ENCODE peak calls at places on chromosome 21, in eight cellular contexts. W is lower lobe of right lung; X is T47D; I is activated T-helper 1 cell treated with anti-CD3 and anti-CD28 coated beads, Interleukin-2, amount 50 U/mL, for 16 hours; S is AG20443; Q is AG08395; Z is T1000; L is HEK293T. M is an unnamed sample.

GRCh38 chr21:37230632-37231246 is 36.4 kb downstream of the VPS26C start:
- DNase-seq in X (no peak), I (no peak), L (no peak), S (no peak), W (no peak), Q (no peak), Z (no peak), M (no peak)

GRCh38 chr21:32819702-32820101 is 48.1 kb upstream of the PAXBP1 start:
- DNase-seq in I (no peak), X (no peak), Q (peak; percentile 91), S (peak; percentile 90), L (no peak), Z (no peak), W (no peak), M (no peak)

GRCh38 chr21:45294509-45295291 is 7.0 kb upstream of the POFUT2 start:
- DNase-seq in L (peak; percentile 69), Z (peak; percentile 82), I (no peak), W (peak; percentile 64), X (no peak), Q (peak; percentile 94), S (no peak), M (no peak)

GRCh38 chr21:44279621-44280260 is 5.9 kb upstream of the AIRE start:
- DNase-seq in Q (no peak), W (no peak), I (no peak), S (no peak), X (no peak), L (no peak), Z (no peak), M (no peak)

GRCh38 chr21:34810786-34811185 is 142.0 kb downstream of the CLIC6 start:
- DNase-seq in Q (no peak), W (no peak), S (no peak), X (no peak), I (no peak), L (no peak), Z (no peak), M (no peak)

GRCh38 chr21:39051561-39051949 is 131.7 kb downstream of the PSMG1 start:
- DNase-seq in Q (peak; percentile 80), I (no peak), L (no peak), W (no peak), Z (peak; percentile 44), X (no peak), S (peak; percentile 85), M (no peak)

GRCh38 chr21:43918385-43918947 is 53.4 kb downstream of the AGPAT3 start:
- DNase-seq in S (no peak), Q (no peak), W (peak; percentile 32), Z (no peak), I (no peak), X (no peak), L (no peak), M (no peak)

GRCh38 chr21:42125571-42126544 is 54.7 kb downstream of the UMODL1 start:
- DNase-seq in L (peak; percentile 52), X (no peak), I (no peak), S (peak; percentile 70), Q (peak; percentile 67), Z (no peak), W (no peak), M (no peak)

GRCh38 chr21:39125752-39126485 is 57.3 kb downstream of the PSMG1 start:
- DNase-seq in Z (peak; percentile 10), X (peak; percentile 51), L (peak; percentile 64), S (peak; percentile 85), W (no peak), Q (peak; percentile 79), I (no peak), M (peak; percentile 43)

GRCh38 chr21:41610042-41610839 is 102.3 kb upstream of the TMPRSS2 start:
- DNase-seq in S (peak; percentile 73), W (peak; percentile 77), Q (peak; percentile 46), Z (no peak), X (peak; percentile 52), L (peak; percentile 81), I (no peak), M (no peak)

GRCh38 chr21:26892151-26892550 is 46.9 kb upstream of the ADAMTS1 start:
- DNase-seq in Z (no peak), L (no peak), Q (no peak), X (no peak), I (no peak), S (no peak), W (no peak), M (no peak)

GRCh38 chr21:34669149-34669879 is 520 bp downstream of the CLIC6 start:
- DNase-seq in I (no peak), Q (no peak), S (peak; percentile 37), W (peak; percentile 70), Z (no peak), X (peak; percentile 46), L (no peak), M (no peak)

GRCh38 chr21:45011911-45012660 is 62.3 kb upstream of the ADARB1 start:
- DNase-seq in X (no peak), W (peak; percentile 36), I (no peak), S (peak; percentile 96), Q (peak; percentile 97), Z (peak; percentile 88), L (no peak), M (peak; percentile 83)

GRCh38 chr21:33036430-33037162 is 10.9 kb downstream of the OLIG2 start:
- DNase-seq in W (peak; percentile 60), I (no peak), L (no peak), S (peak; percentile 79), Q (peak; percentile 67), X (no peak), Z (no peak), M (no peak)

GRCh38 chr21:38942617-38943245 is 137.0 kb downstream of the ETS2 start:
- DNase-seq in X (no peak), Z (no peak), W (no peak), Q (no peak), S (no peak), I (no peak), L (no peak), M (no peak)

GRCh38 chr21:38477241-38477640 is 21.0 kb downstream of the ERG start:
- DNase-seq in S (no peak), Z (no peak), W (no peak), X (no peak), Q (no peak), L (no peak), I (no peak), M (no peak)

GRCh38 chr21:43758132-43758619 is 17.9 kb downstream of the CSTB start:
- DNase-seq in Z (no peak), I (no peak), Q (peak; percentile 53), X (no peak), W (no peak), S (no peak), L (no peak), M (no peak)

GRCh38 chr21:28781602-28782274 is 210.9 kb downstream of the LTN1 start:
- DNase-seq in W (no peak), Z (no peak), Q (no peak), X (no peak), S (peak; percentile 27), I (no peak), L (peak; percentile 51), M (no peak)

GRCh38 chr21:45021428-45022347 is 52.7 kb upstream of the ADARB1 start:
- DNase-seq in L (no peak), I (no peak), Q (no peak), Z (no peak), X (no peak), W (peak; percentile 46), S (no peak), M (no peak)

GRCh38 chr21:34126269-34126668 is 52.9 kb downstream of the MRPS6 start:
- DNase-seq in Q (peak; percentile 42), Z (no peak), X (no peak), W (no peak), L (no peak), S (no peak), I (no peak), M (no peak)

GRCh38 chr21:28375708-28376385 is 616.8 kb downstream of the LTN1 start:
- DNase-seq in Q (no peak), I (no peak), S (peak; percentile 9), W (no peak), Z (no peak), L (no peak), X (no peak), M (no peak)

GRCh38 chr21:34613679-34614442 is 1.1 kb downstream of the RCAN1 start:
- DNase-seq in X (no peak), L (no peak), S (peak; percentile 43), I (no peak), Z (no peak), W (no peak), Q (peak; percentile 36), M (no peak)

GRCh38 chr21:35390013-35390776 is 341.1 kb upstream of the RUNX1 start:
- DNase-seq in I (no peak), X (no peak), L (no peak), Z (no peak), S (peak; percentile 53), Q (peak; percentile 58), W (no peak), M (no peak)

GRCh38 chr21:17730782-17731181 is 88.4 kb downstream of the C21orf91 start:
- DNase-seq in I (no peak), W (no peak), S (peak; percentile 26), L (no peak), Z (no peak), Q (peak; percentile 15), X (no peak), M (no peak)

GRCh38 chr21:27759091-27759659 is 792.3 kb upstream of the ADAMTS5 start:
- DNase-seq in L (no peak), X (peak; percentile 2), S (peak; percentile 16), I (no peak), W (peak; percentile 46), Z (no peak), Q (peak; percentile 14), M (no peak)

GRCh38 chr21:37868896-37869295 is 47.4 kb downstream of the KCNJ6 start:
- DNase-seq in X (no peak), Q (peak; percentile 81), W (no peak), I (no peak), Z (peak; percentile 45), L (no peak), S (peak; percentile 70), M (no peak)

GRCh38 chr21:46156678-46157077 is 1.3 kb upstream of the FTCD start:
- DNase-seq in I (no peak), W (no peak), L (no peak), S (no peak), Z (no peak), Q (no peak), X (no peak), M (no peak)

GRCh38 chr21:14901482-14901958 is 163.3 kb downstream of the NRIP1 start:
- DNase-seq in I (no peak), Q (peak; percentile 29), Z (no peak), W (no peak), X (no peak), S (no peak), L (no peak), M (peak; percentile 82)

GRCh38 chr21:43338951-43339350 is 88.0 kb downstream of the SIK1 start:
- DNase-seq in X (no peak), Q (no peak), S (no peak), W (no peak), L (no peak), Z (no peak), I (no peak), M (no peak)

GRCh38 chr21:33821580-33822322 is 93.9 kb downstream of the ATP5PO start:
- DNase-seq in X (no peak), S (no peak), Q (no peak), L (peak; percentile 56), I (no peak), Z (no peak), W (no peak), M (no peak)

GRCh38 chr21:45326169-45326833 is 38.6 kb upstream of the POFUT2 start:
- DNase-seq in I (no peak), Q (peak; percentile 77), L (no peak), X (no peak), S (peak; percentile 84), Z (no peak), W (peak; percentile 39), M (no peak)

GRCh38 chr21:42156690-42157605 is 62.0 kb upstream of the ABCG1 start:
- DNase-seq in L (no peak), Z (no peak), S (no peak), W (no peak), I (no peak), X (peak; percentile 42), Q (no peak), M (no peak)

GRCh38 chr21:33411949-33412430 is 8.8 kb downstream of the IFNGR2 start:
- DNase-seq in S (no peak), I (no peak), L (no peak), Z (no peak), W (no peak), X (no peak), Q (no peak), M (no peak)

GRCh38 chr21:41750051-41750450 is 16.8 kb downstream of the RIPK4 start:
- DNase-seq in I (no peak), Q (peak; percentile 26), X (no peak), W (no peak), S (peak; percentile 40), L (no peak), Z (no peak), M (no peak)